ENCODE peak calls at places on chromosomes 5 and 9, in six cellular contexts. Q is HFF-Myc, Y is foreskin fibroblast, U is stomach, R is right lobe of liver, K is GM23338. L is an unnamed sample.

GRCh38 chr5:31867219-31867618 is 228.3 kb downstream of the PDZD2 start:
- DNase-seq in R (no peak), Y (no peak), U (no peak), K (no peak), Q (no peak), L (no peak)

GRCh38 chr5:148820778-148821395 is 5.5 kb upstream of the ADRB2 start:
- DNase-seq in Q (peak), Y (peak), K (peak), R (no peak), U (no peak), L (no peak)

GRCh38 chr5:53262348-53262970 is 152.9 kb upstream of the MOCS2 start:
- DNase-seq in Y (peak), R (no peak), Q (no peak), K (peak), U (peak), L (no peak)

GRCh38 chr5:11234501-11234911 is 473.5 kb upstream of the DAP start:
- DNase-seq in Q (no peak), Y (no peak), K (no peak), U (no peak), R (no peak), L (no peak)

GRCh38 chr5:138979684-138980275 is 104.6 kb upstream of the LRRTM2 start:
- DNase-seq in R (no peak), Y (no peak), U (no peak), K (no peak), Q (no peak), L (no peak)

GRCh38 chr9:15147471-15147870 is 159.5 kb downstream of the TTC39B start:
- DNase-seq in Y (no peak), U (no peak), K (no peak), R (no peak), Q (no peak), L (no peak)

GRCh38 chr5:9108156-9108555 is 437.7 kb downstream of the SEMA5A start:
- DNase-seq in Q (peak), R (no peak), K (no peak), Y (peak), U (no peak), L (no peak)

GRCh38 chr5:159240301-159240870 is 22.7 kb upstream of the UBLCP1 start:
- DNase-seq in Y (peak), Q (peak), U (no peak), K (no peak), R (no peak), L (no peak)

GRCh38 chr5:34459908-34460307 is 196.2 kb upstream of the RAI14 start:
- DNase-seq in U (no peak), Q (peak), Y (no peak), K (no peak), R (no peak), L (no peak)

GRCh38 chr5:26245327-26245726 is 793.1 kb downstream of the CDH9 start:
- DNase-seq in K (no peak), U (no peak), Q (no peak), Y (no peak), R (no peak), L (no peak)

GRCh38 chr5:1021136-1021968 is 12.8 kb downstream of the NKD2 start:
- DNase-seq in U (no peak), R (peak), K (peak), Q (peak), Y (peak), L (peak)

GRCh38 chr5:107450531-107450930 is 220.2 kb downstream of the EFNA5 start:
- DNase-seq in Y (no peak), Q (no peak), K (no peak), U (no peak), R (no peak), L (no peak)

DNA sequence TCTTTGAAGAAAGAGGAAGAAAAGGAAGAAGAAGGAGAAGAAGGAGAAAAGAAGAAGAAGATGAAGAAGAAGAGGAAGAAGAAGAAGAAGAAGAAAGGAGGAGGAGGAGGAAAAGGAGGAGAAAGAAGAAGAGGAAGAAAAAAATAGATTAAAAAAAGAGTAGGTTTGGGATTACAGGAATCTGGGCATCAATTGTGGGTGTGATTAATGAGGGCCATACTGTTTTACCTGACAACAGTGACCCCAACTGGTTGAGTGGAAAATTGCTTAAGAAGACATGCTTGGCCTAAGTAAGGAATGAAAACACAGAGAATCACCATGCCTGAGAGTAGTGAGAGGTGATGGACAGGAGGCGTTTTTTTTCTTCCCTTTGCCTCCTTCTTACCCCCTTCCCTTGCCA is 114.6 kb downstream of the FAM170A start:
- DNase-seq in R (no peak), Y (peak), K (peak), Q (peak), U (no peak), L (no peak)
- TF ChIP-seq CTCF in R (peak), Y (peak), K (peak), Q (peak), U (no peak), L (no peak)

GRCh38 chr5:144465441-144465840 is 294.8 kb downstream of the KCTD16 start:
- DNase-seq in R (no peak), Q (no peak), Y (no peak), U (no peak), K (no peak), L (no peak)

GRCh38 chr5:144469106-144469505 is 298.4 kb downstream of the KCTD16 start:
- DNase-seq in K (no peak), Q (no peak), Y (peak), R (no peak), U (no peak), L (no peak)

GRCh38 chr5:144473650-144474049 is 303.0 kb downstream of the KCTD16 start:
- DNase-seq in U (no peak), K (no peak), R (no peak), Q (no peak), Y (no peak), L (no peak)

GRCh38 chr5:144468542-144468941 is 297.9 kb downstream of the KCTD16 start:
- DNase-seq in R (no peak), K (no peak), Y (no peak), Q (no peak), U (no peak), L (no peak)

DNA sequence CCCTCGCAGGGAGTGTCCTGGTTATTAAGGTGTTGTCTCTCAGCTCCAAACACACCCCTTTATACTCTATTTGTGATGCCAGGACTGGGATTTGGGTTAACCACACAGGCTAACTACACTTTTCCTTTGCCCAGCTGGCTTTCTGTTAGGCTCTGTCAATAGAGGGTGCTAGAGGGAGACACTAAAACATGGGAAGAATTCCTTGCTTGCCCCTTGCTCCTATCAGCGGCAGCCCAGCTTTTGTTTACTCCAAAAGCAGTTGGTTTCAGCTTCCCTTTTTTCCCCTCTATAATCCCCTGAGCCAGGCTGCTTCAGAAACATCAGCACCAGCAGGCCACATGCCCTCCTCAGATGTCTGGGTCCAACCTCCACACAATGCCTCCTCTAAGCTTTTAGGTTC is 297.1 kb downstream of the KCTD16 start:
- DNase-seq in U (no peak), R (no peak), Q (no peak), K (peak), Y (peak), L (no peak)
- TF ChIP-seq CTCF in U (no peak), R (peak), Q (peak), K (peak), Y (peak), L (peak)

GRCh38 chr9:128201441-128202369 is 1.5 kb upstream of the DNM1 start:
- DNase-seq in Y (no peak), U (no peak), Q (no peak), K (no peak), R (no peak), L (no peak)
- TF ChIP-seq CTCF in Y (no peak), U (no peak), Q (no peak), K (no peak), R (no peak), L (no peak)

DNA sequence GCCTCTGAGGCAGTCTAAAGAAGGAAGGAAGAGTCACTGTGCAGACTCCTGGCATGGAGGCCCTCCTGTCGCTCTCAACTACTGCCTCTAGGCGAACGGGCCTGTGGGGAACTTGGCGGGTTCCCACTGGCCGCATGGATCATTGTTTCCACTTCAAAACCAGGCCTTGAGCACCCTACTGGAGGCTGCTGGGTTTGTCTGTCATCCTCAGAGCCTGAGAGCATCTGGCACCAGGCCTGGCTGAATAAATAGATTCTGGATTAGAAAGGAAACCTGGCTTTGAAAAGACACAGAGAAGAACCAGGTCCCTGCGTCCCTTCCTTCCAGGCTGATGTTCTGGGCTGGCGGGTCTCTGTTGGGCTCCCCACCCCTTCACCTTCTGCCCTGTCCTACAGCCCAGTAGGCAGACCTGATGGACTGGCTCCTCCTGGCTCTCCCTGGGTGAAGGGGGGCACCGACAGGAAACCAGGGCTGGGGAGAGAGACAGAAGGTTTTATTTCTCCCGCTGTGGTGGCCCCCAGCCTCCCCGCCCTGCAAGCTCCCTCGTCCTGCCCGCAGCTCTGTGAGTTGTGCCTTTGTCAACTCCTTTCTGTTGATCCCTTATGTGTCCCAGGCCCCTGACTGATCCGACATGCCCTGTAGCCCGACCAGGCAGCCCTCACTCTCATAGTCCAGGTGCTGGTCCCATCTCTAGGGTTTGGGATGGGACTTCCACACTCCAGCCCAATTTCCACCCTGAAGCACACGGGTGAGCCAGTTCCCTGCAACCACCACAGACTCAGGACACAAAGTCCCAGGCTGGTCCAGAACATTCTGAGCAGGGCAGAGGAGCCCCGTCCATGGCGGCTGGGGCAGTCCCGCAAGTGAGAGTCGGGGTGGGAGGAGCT is 50.1 kb downstream of the ADAMTS2 start:
- DNase-seq in Y (peak), Q (no peak), K (no peak), U (no peak), R (no peak), L (peak)
- TF ChIP-seq CTCF in Y (no peak), Q (no peak), K (no peak), U (no peak), R (no peak), L (no peak)

GRCh38 chr9:99819484-99820329 is 2.0 kb upstream of the NR4A3 start:
- DNase-seq in Y (peak), K (peak), U (peak), Q (peak), R (peak), L (peak)
- TF ChIP-seq CTCF in Y (peak), K (no peak), U (no peak), Q (no peak), R (no peak), L (no peak)

GRCh38 chr9:26892251-26893029 is at the start of gene CAAP1:
- DNase-seq in Y (peak), R (peak), Q (peak), K (peak), U (peak), L (peak)
- TF ChIP-seq CTCF in Y (peak), R (peak), Q (peak), K (peak), U (peak), L (peak)

DNA sequence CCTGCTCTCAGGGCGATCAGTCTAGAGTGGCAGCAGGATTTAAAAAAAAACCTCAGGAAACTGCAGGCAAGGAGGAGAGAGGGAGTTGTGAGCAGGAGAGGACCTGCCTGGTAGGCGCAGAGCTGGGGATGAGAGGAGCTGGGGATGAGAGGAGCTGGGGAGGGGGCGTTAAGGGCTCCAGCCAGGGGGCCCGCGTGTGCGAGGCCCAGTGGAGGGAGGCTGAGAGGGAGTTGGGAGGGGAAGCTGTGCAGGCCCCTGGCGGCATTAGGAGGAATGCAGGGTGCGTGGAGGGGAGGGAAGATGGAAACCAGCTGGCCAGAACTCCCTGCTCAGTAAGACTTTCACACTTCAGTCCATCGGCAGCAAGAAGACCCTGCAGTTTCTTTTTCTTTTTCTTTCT is 45.2 kb upstream of the HMCN2 start:
- DNase-seq in K (peak), U (no peak), R (no peak), Q (no peak), Y (peak), L (no peak)
- TF ChIP-seq CTCF in K (no peak), U (peak), R (no peak), Q (peak), Y (peak), L (no peak)

GRCh38 chr5:43061352-43061751 is 21.2 kb upstream of the ANXA2R start:
- DNase-seq in Q (no peak), K (no peak), Y (peak), U (no peak), R (no peak), L (no peak)
- TF ChIP-seq CTCF in Q (no peak), K (no peak), Y (no peak), U (no peak), R (no peak), L (no peak)

GRCh38 chr5:145347026-145347616 is 488.0 kb downstream of the PRELID2 start:
- DNase-seq in Q (peak), R (no peak), K (peak), Y (peak), U (no peak), L (no peak)
- TF ChIP-seq CTCF in Q (peak), R (peak), K (peak), Y (peak), U (no peak), L (peak)

L was measured in kidney.